ENCODE peak calls at places on chromosome 3, in nine cellular contexts. X, Q, K, U, H, O, L, D and A are unnamed samples.

GRCh38 chr3:196341142-196341541 is 3.0 kb upstream of the TM4SF19 start:
- DNase-seq in L (no peak), X (no peak), O (no peak), D (no peak), K (no peak), Q (peak), U (peak), H (no peak), A (no peak)

GRCh38 chr3:158625881-158626280 is 18.4 kb upstream of the GFM1 start:
- DNase-seq in Q (no peak), H (no peak), O (no peak), K (no peak), U (no peak), L (no peak), D (no peak), X (no peak), A (no peak)

GRCh38 chr3:175558261-175558660 is 699.1 kb downstream of the NAALADL2 start:
- DNase-seq in H (no peak), U (no peak), Q (peak), K (no peak), X (no peak), D (no peak), O (no peak), L (no peak), A (no peak)

GRCh38 chr3:150407818-150408231 is 273 bp upstream of the TSC22D2 start:
- DNase-seq in Q (peak), D (peak), O (peak), L (peak), K (no peak), X (peak), H (no peak), U (no peak), A (peak)

GRCh38 chr3:123284399-123285010 is 82.8 kb downstream of the SEC22A start:
- DNase-seq in D (no peak), K (no peak), O (no peak), Q (no peak), U (no peak), L (no peak), X (no peak), H (no peak), A (no peak)

GRCh38 chr3:18239674-18240073 is 185.5 kb downstream of the SATB1 start:
- DNase-seq in Q (no peak), L (no peak), D (no peak), H (no peak), X (no peak), U (no peak), O (no peak), K (no peak), A (no peak)

GRCh38 chr3:31187380-31187779 is 292.9 kb upstream of the GADL1 start:
- DNase-seq in X (no peak), Q (no peak), K (no peak), O (no peak), H (no peak), D (no peak), U (no peak), L (no peak), A (no peak)

GRCh38 chr3:99850608-99851007 is 32.9 kb downstream of the CMSS1 start:
- DNase-seq in U (no peak), L (no peak), D (no peak), K (no peak), H (no peak), O (no peak), Q (no peak), X (no peak), A (no peak)

GRCh38 chr3:45852828-45853227 is 10.9 kb upstream of the LZTFL1 start:
- DNase-seq in H (no peak), X (no peak), D (no peak), L (no peak), Q (no peak), K (no peak), U (no peak), O (no peak), A (no peak)

GRCh38 chr3:191269289-191270085 is 59.7 kb upstream of the CCDC50 start:
- DNase-seq in H (no peak), K (no peak), O (no peak), Q (peak), L (no peak), D (no peak), X (no peak), U (no peak), A (no peak)

GRCh38 chr3:27594096-27594690 is 110.0 kb upstream of the SLC4A7 start:
- DNase-seq in H (no peak), Q (peak), L (no peak), K (no peak), U (no peak), D (no peak), O (no peak), X (no peak), A (no peak)

GRCh38 chr3:133487920-133488540 is 85.5 kb upstream of the CDV3 start:
- DNase-seq in U (peak), K (no peak), L (peak), O (peak), H (peak), D (peak), X (peak), Q (peak), A (peak)

GRCh38 chr3:42179110-42179725 is 86.8 kb downstream of the CCK start:
- DNase-seq in O (no peak), D (peak), H (no peak), Q (peak), L (no peak), K (no peak), X (peak), U (peak), A (no peak)

GRCh38 chr3:32484437-32484836 is 18.2 kb downstream of the CMTM6 start:
- DNase-seq in X (no peak), O (no peak), K (no peak), D (no peak), L (no peak), H (no peak), Q (no peak), U (no peak), A (no peak)

GRCh38 chr3:39814007-39814406 is 4.6 kb downstream of the MYRIP start:
- DNase-seq in X (peak), D (no peak), H (no peak), Q (peak), L (no peak), O (no peak), K (no peak), U (no peak), A (no peak)

GRCh38 chr3:192026656-192027055 is 565.7 kb downstream of the PYDC2 start:
- DNase-seq in U (no peak), X (no peak), O (no peak), D (no peak), H (no peak), K (no peak), L (no peak), Q (no peak), A (no peak)

GRCh38 chr3:183654727-183655126 is 19.3 kb downstream of the KLHL24 start:
- DNase-seq in U (no peak), X (no peak), D (no peak), L (no peak), Q (no peak), H (no peak), O (no peak), K (no peak), A (no peak)

GRCh38 chr3:184694266-184694665 is 17.6 kb downstream of the MAGEF1 start:
- DNase-seq in U (no peak), L (no peak), K (no peak), Q (no peak), X (no peak), O (no peak), D (no peak), H (no peak), A (no peak)

GRCh38 chr3:104879919-104880318 is 486.8 kb upstream of the ALCAM start:
- DNase-seq in X (no peak), U (peak), L (no peak), Q (peak), D (no peak), H (no peak), O (no peak), K (no peak), A (no peak)

GRCh38 chr3:13009132-13009945 is 63.9 kb downstream of the IQSEC1 start:
- DNase-seq in X (peak), K (peak), L (no peak), H (peak), O (no peak), D (peak), U (no peak), Q (no peak), A (peak)

GRCh38 chr3:13882876-13883275 is 3.0 kb upstream of the WNT7A start:
- DNase-seq in O (no peak), X (no peak), U (no peak), D (no peak), K (no peak), L (no peak), H (no peak), Q (no peak), A (no peak)

GRCh38 chr3:132231633-132232032 is 85.6 kb upstream of the ACP3 start:
- DNase-seq in H (no peak), D (no peak), O (no peak), X (no peak), U (peak), L (no peak), Q (peak), K (no peak), A (no peak)

GRCh38 chr3:186990282-186990681 is 60.0 kb downstream of the ST6GAL1 start:
- DNase-seq in H (no peak), Q (no peak), O (no peak), K (no peak), U (no peak), L (no peak), D (no peak), X (no peak), A (no peak)

GRCh38 chr3:107985496-107985895 is 105.3 kb downstream of the CD47 start:
- DNase-seq in D (no peak), H (no peak), Q (peak), O (no peak), L (no peak), K (no peak), U (peak), X (no peak), A (no peak)

GRCh38 chr3:94024385-94024784 is 4.0 kb downstream of the STX19 start:
- DNase-seq in O (no peak), D (no peak), H (no peak), K (no peak), Q (peak), L (no peak), U (no peak), X (no peak), A (no peak)

GRCh38 chr3:192408007-192408655 is 319.2 kb downstream of the FGF12 start:
- DNase-seq in L (no peak), Q (peak), O (no peak), U (no peak), H (no peak), X (no peak), D (no peak), K (no peak), A (no peak)

GRCh38 chr3:50616770-50617095 is 218 bp upstream of the MAPKAPK3 start:
- DNase-seq in X (peak), L (peak), H (peak), D (peak), Q (peak), O (peak), K (peak), U (peak), A (peak)

GRCh38 chr3:150251654-150252053 is 156.4 kb upstream of the TSC22D2 start:
- DNase-seq in K (no peak), O (no peak), D (no peak), H (no peak), U (no peak), L (no peak), Q (peak), X (no peak), A (no peak)

GRCh38 chr3:79497447-79498111 is 270.2 kb downstream of the ROBO1 start:
- DNase-seq in H (no peak), U (peak), Q (peak), L (no peak), X (no peak), D (no peak), K (no peak), O (no peak), A (no peak)

GRCh38 chr3:180633722-180634121 is 31.8 kb downstream of the TTC14 start:
- DNase-seq in H (no peak), D (no peak), X (no peak), Q (no peak), U (no peak), L (no peak), O (no peak), K (no peak), A (no peak)

GRCh38 chr3:132445812-132446211 is 28.5 kb downstream of the DNAJC13 start:
- DNase-seq in L (no peak), K (no peak), X (no peak), D (no peak), O (no peak), Q (peak), U (peak), H (no peak), A (no peak)

GRCh38 chr3:31377045-31377642 is 155.6 kb upstream of the STT3B start:
- DNase-seq in Q (peak), O (peak), H (peak), X (peak), L (no peak), K (no peak), U (no peak), D (no peak), A (no peak)

GRCh38 chr3:184333190-184333589 is 4.2 kb upstream of the FAM131A start:
- DNase-seq in L (no peak), O (no peak), D (no peak), K (no peak), H (no peak), U (no peak), X (no peak), Q (no peak), A (no peak)

GRCh38 chr3:67516496-67516895 is 137.9 kb downstream of the SUCLG2 start:
- DNase-seq in O (no peak), X (no peak), Q (peak), D (peak), U (no peak), H (no peak), L (no peak), K (no peak), A (no peak)